ENCODE peak calls at places on chromosome 11, in eight cellular contexts. U, P, C, S, K, Q, D and M are unnamed samples.

GRCh38 chr11:27701262-27702105 is 1.2 kb upstream of the BDNF start:
- DNase-seq in U (no peak), P (peak; percentile 16), C (peak; percentile 42), S (peak; percentile 77), K (peak; percentile 16), Q (no peak), D (no peak), M (peak; percentile 32)

GRCh38 chr11:34870548-34871209 is 45.5 kb downstream of the APIP start:
- DNase-seq in U (no peak), P (no peak), C (no peak), S (no peak), K (no peak), Q (no peak), D (no peak), M (no peak)

GRCh38 chr11:94675788-94676187 is 92.4 kb upstream of the AMOTL1 start:
- DNase-seq in U (no peak), P (no peak), C (no peak), S (no peak), K (no peak), Q (no peak), D (no peak), M (no peak)

GRCh38 chr11:68976563-68976962 is 4.2 kb downstream of the MRGPRD start:
- DNase-seq in U (no peak), P (no peak), C (no peak), S (peak; percentile 13), K (no peak), Q (no peak), D (no peak), M (no peak)

GRCh38 chr11:64698427-64698826 is 24.6 kb downstream of the NRXN2 start:
- DNase-seq in U (no peak), P (no peak), C (no peak), S (no peak), K (no peak), Q (no peak), D (no peak), M (no peak)

GRCh38 chr11:64969209-64969608 is 2.7 kb downstream of the MAJIN start:
- DNase-seq in U (no peak), P (peak; percentile 13), C (peak; percentile 57), S (peak; percentile 21), K (no peak), Q (no peak), D (no peak), M (no peak)

GRCh38 chr11:130652671-130653335 is 204.4 kb downstream of the ADAMTS15 start:
- DNase-seq in U (no peak), P (peak; percentile 23), C (no peak), S (no peak), K (no peak), Q (no peak), D (no peak), M (no peak)

GRCh38 chr11:82747471-82747870 is 13.8 kb upstream of the FAM181B start:
- DNase-seq in U (no peak), P (no peak), C (no peak), S (no peak), K (no peak), Q (no peak), D (no peak), M (no peak)

GRCh38 chr11:103987631-103988594 is 48.5 kb upstream of the DDI1 start:
- DNase-seq in U (no peak), P (no peak), C (no peak), S (no peak), K (no peak), Q (no peak), D (no peak), M (no peak)

GRCh38 chr11:95363710-95364109 is 132.7 kb upstream of the SESN3 start:
- DNase-seq in U (no peak), P (no peak), C (no peak), S (no peak), K (no peak), Q (no peak), D (no peak), M (no peak)

GRCh38 chr11:61671527-61671926 is 8.7 kb upstream of the DAGLA start:
- DNase-seq in U (no peak), P (no peak), C (no peak), S (peak; percentile 29), K (no peak), Q (no peak), D (no peak), M (no peak)

GRCh38 chr11:18563090-18563730 is 25.3 kb downstream of the UEVLD start:
- DNase-seq in U (no peak), P (no peak), C (no peak), S (no peak), K (no peak), Q (no peak), D (no peak), M (no peak)

GRCh38 chr11:67585911-67586310 is 2.3 kb downstream of the GSTP1 start:
- DNase-seq in U (no peak), P (no peak), C (no peak), S (no peak), K (no peak), Q (no peak), D (no peak), M (no peak)

GRCh38 chr11:35029979-35030378 is 109.0 kb upstream of the CD44 start:
- DNase-seq in U (peak; percentile 24), P (no peak), C (peak; percentile 89), S (peak; percentile 83), K (no peak), Q (no peak), D (no peak), M (no peak)

GRCh38 chr11:120219157-120219934 is 8.5 kb downstream of the OAF start:
- DNase-seq in U (no peak), P (no peak), C (no peak), S (peak; percentile 26), K (no peak), Q (no peak), D (no peak), M (no peak)

GRCh38 chr11:116913000-116913399 is 75.6 kb upstream of the APOA1 start:
- DNase-seq in U (no peak), P (no peak), C (no peak), S (no peak), K (no peak), Q (no peak), D (no peak), M (no peak)

GRCh38 chr11:3916962-3917361 is 61.5 kb downstream of the STIM1 start:
- DNase-seq in U (no peak), P (no peak), C (no peak), S (no peak), K (no peak), Q (no peak), D (no peak), M (no peak)

GRCh38 chr11:116691779-116692178 is 81.0 kb downstream of the BUD13 start:
- DNase-seq in U (peak; percentile 33), P (no peak), C (no peak), S (peak; percentile 17), K (peak; percentile 57), Q (peak; percentile 26), D (no peak), M (peak; percentile 25)

GRCh38 chr11:88167853-88168252 is 7.4 kb downstream of the RAB38 start:
- DNase-seq in U (no peak), P (no peak), C (no peak), S (no peak), K (no peak), Q (no peak), D (no peak), M (no peak)

GRCh38 chr11:70490723-70491558 is 92.6 kb downstream of the CTTN start:
- DNase-seq in U (no peak), P (no peak), C (no peak), S (no peak), K (no peak), Q (no peak), D (no peak), M (no peak)

GRCh38 chr11:72570893-72571741 is 103.1 kb downstream of the PDE2A start:
- DNase-seq in U (no peak), P (no peak), C (no peak), S (no peak), K (no peak), Q (no peak), D (no peak), M (no peak)

GRCh38 chr11:3823762-3824506 is 15.6 kb downstream of the PGAP2 start:
- DNase-seq in U (no peak), P (no peak), C (no peak), S (no peak), K (no peak), Q (no peak), D (no peak), M (no peak)

GRCh38 chr11:72037554-72038311 is 39.0 kb downstream of the IL18BP start:
- DNase-seq in U (no peak), P (no peak), C (no peak), S (no peak), K (no peak), Q (no peak), D (no peak), M (peak; percentile 34)

GRCh38 chr11:27672836-27673464 is 27.3 kb downstream of the BDNF start:
- DNase-seq in U (no peak), P (no peak), C (no peak), S (no peak), K (no peak), Q (no peak), D (no peak), M (no peak)